ENCODE peak calls at places on chromosomes 5 and 9, in eight cellular contexts. V, F, W, X, S, H, O and I are unnamed samples.

GRCh38 chr5:133405275-133406034 is 206.9 kb downstream of the FSTL4 start:
- DNase-seq in X (no peak), H (no peak), F (no peak), V (no peak), S (no peak), O (no peak), W (no peak), I (no peak)

GRCh38 chr9:90774682-90775081 is 26.9 kb upstream of the SYK start:
- DNase-seq in S (no peak), W (no peak), X (no peak), F (no peak), H (peak), O (no peak), V (no peak), I (no peak)

GRCh38 chr5:122909470-122910100 is 64.2 kb downstream of the SNX24 start:
- DNase-seq in W (no peak), S (no peak), V (no peak), X (no peak), H (no peak), F (no peak), O (no peak), I (no peak)

GRCh38 chr5:95048633-95049032 is 236.3 kb downstream of the MCTP1 start:
- DNase-seq in V (no peak), W (no peak), F (no peak), H (no peak), S (no peak), O (no peak), X (no peak), I (no peak)

GRCh38 chr9:76642701-76643209 is 121.5 kb upstream of the PCA3 start:
- DNase-seq in S (no peak), O (no peak), H (no peak), F (no peak), W (no peak), V (no peak), X (no peak), I (no peak)

GRCh38 chr9:16485155-16485554 is 385.3 kb downstream of the BNC2 start:
- DNase-seq in H (no peak), X (no peak), V (no peak), F (peak), S (no peak), W (no peak), O (no peak), I (no peak)

GRCh38 chr5:64649512-64649911 is 40.8 kb upstream of the SHISAL2B start:
- DNase-seq in V (peak), W (no peak), X (no peak), O (no peak), S (no peak), F (no peak), H (no peak), I (no peak)

GRCh38 chr5:120457839-120458507 is 6.1 kb upstream of the PRR16 start:
- DNase-seq in W (peak), H (peak), X (peak), F (peak), O (no peak), V (no peak), S (peak), I (peak)

GRCh38 chr5:31996909-31997308 is 177.2 kb downstream of the GOLPH3 start:
- DNase-seq in V (no peak), X (no peak), O (no peak), W (no peak), S (no peak), H (no peak), F (no peak), I (no peak)

GRCh38 chr9:38619556-38620447 is 594 bp downstream of the ANKRD18A start:
- DNase-seq in F (no peak), O (no peak), X (peak), S (no peak), V (no peak), H (no peak), W (no peak), I (peak)

GRCh38 chr9:95822583-95823431 is 52.7 kb upstream of the ERCC6L2 start:
- DNase-seq in F (peak), S (peak), X (peak), H (peak), O (no peak), V (no peak), W (no peak), I (peak)

GRCh38 chr5:180640765-180641565 is 8.4 kb downstream of the FLT4 start:
- DNase-seq in W (no peak), V (no peak), H (no peak), O (no peak), S (no peak), F (no peak), X (no peak), I (no peak)

GRCh38 chr5:178895615-178896571 is at the start of gene ZFP2:
- DNase-seq in W (peak), H (peak), F (peak), V (peak), S (peak), X (peak), O (peak), I (peak)

GRCh38 chr5:159018855-159019254 is 80.9 kb downstream of the EBF1 start:
- DNase-seq in S (no peak), V (no peak), H (no peak), O (no peak), F (no peak), X (no peak), W (no peak), I (no peak)

GRCh38 chr9:97564291-97565175 is 63.1 kb downstream of the TMOD1 start:
- DNase-seq in X (no peak), F (peak), H (peak), O (no peak), V (no peak), S (peak), W (peak), I (peak)

GRCh38 chr9:128787583-128788156 is 617 bp downstream of the TBC1D13 start:
- DNase-seq in O (no peak), W (no peak), S (no peak), H (peak), V (no peak), X (peak), F (no peak), I (peak)

GRCh38 chr9:95481000-95481399 is 35.8 kb downstream of the PTCH1 start:
- DNase-seq in X (peak), O (no peak), S (no peak), W (no peak), H (no peak), V (no peak), F (no peak), I (no peak)

GRCh38 chr9:69873401-69873950 is 52.9 kb downstream of the CFAP95 start:
- DNase-seq in W (no peak), H (no peak), V (no peak), S (no peak), X (no peak), O (no peak), F (no peak), I (no peak)

GRCh38 chr9:130903194-130904069 is 6.8 kb upstream of the QRFP start:
- DNase-seq in X (no peak), O (no peak), W (no peak), V (no peak), S (no peak), F (no peak), H (no peak), I (no peak)

GRCh38 chr9:126518763-126519162 is 95.0 kb upstream of the LMX1B start:
- DNase-seq in F (no peak), X (no peak), W (no peak), S (no peak), H (no peak), V (no peak), O (no peak), I (no peak)

GRCh38 chr5:75885849-75886596 is 168.8 kb upstream of the POC5 start:
- DNase-seq in S (peak), X (no peak), V (peak), H (no peak), F (no peak), O (no peak), W (no peak), I (peak)

GRCh38 chr9:108245901-108246300 is 609.9 kb downstream of the ACTL7B start:
- DNase-seq in O (no peak), H (no peak), V (no peak), S (no peak), X (no peak), W (no peak), F (no peak), I (no peak)

GRCh38 chr9:136700959-136701664 is 11.3 kb upstream of the DIPK1B start:
- DNase-seq in X (peak), O (peak), V (no peak), H (no peak), F (no peak), W (no peak), S (no peak), I (no peak)

GRCh38 chr5:159965031-159965837 is 43.7 kb upstream of the TTC1 start:
- DNase-seq in F (peak), X (peak), W (peak), O (no peak), V (peak), H (peak), S (peak), I (peak)

GRCh38 chr5:180340856-180341255 is 12.3 kb downstream of the GFPT2 start:
- DNase-seq in S (no peak), W (no peak), H (no peak), O (no peak), F (no peak), V (no peak), X (no peak), I (peak)

GRCh38 chr9:92151691-92152393 is 36.6 kb upstream of the SPTLC1 start:
- DNase-seq in V (no peak), F (peak), H (peak), W (no peak), S (peak), X (no peak), O (no peak), I (peak)

GRCh38 chr9:135752281-135753204 is 50.6 kb downstream of the KCNT1 start:
- DNase-seq in W (no peak), F (no peak), S (no peak), H (no peak), V (no peak), X (no peak), O (no peak), I (no peak)

GRCh38 chr5:168172718-168173045 is 118.8 kb upstream of the WWC1 start:
- DNase-seq in X (no peak), O (no peak), S (no peak), H (no peak), V (no peak), W (no peak), F (peak), I (no peak)

GRCh38 chr5:28523887-28524637 is 1485.7 kb upstream of the CDH9 start:
- DNase-seq in H (peak), W (no peak), X (no peak), V (no peak), S (peak), F (peak), O (no peak), I (peak)

GRCh38 chr9:6911901-6912650 is 154.3 kb downstream of the KDM4C start:
- DNase-seq in H (no peak), X (no peak), V (no peak), O (no peak), F (no peak), W (no peak), S (no peak), I (no peak)

GRCh38 chr5:31638286-31638685 is 645 bp upstream of the PDZD2 start:
- DNase-seq in X (peak), W (no peak), V (no peak), O (no peak), S (no peak), F (no peak), H (no peak), I (no peak)

GRCh38 chr9:98080346-98080745 is 23.8 kb downstream of the NANS start:
- DNase-seq in V (no peak), X (no peak), S (no peak), W (no peak), H (no peak), O (no peak), F (no peak), I (no peak)

GRCh38 chr9:4987996-4988421 is 2.9 kb downstream of the JAK2 start:
- DNase-seq in X (peak), W (peak), H (peak), S (peak), F (peak), O (peak), V (peak), I (peak)